ENCODE peak calls at places on chromosomes 1 and 21, in seven cellular contexts. One of them, this sample, is unnamed. For H3K4me1 and H3K9me3, the result is how much of the 10 kb centered on the place peaks cover.

GRCh38 chr1:6466023-6466422 is at the start of gene TNFRSF25:
- DNase-seq in thoracic aorta: no peak
- DNase-seq in tibial artery: no peak
- DNase-seq in right lobe of liver: peak
- DNase-seq in MM.1S: no peak
- DNase-seq in endodermal cell: peak
- DNase-seq in ovary: no peak
- DNase-seq in this sample: no peak

GRCh38 chr1:5597991-5598823 is 394.0 kb downstream of the NPHP4 start:
- DNase-seq in ovary: no peak
- DNase-seq in right lobe of liver: no peak
- DNase-seq in thoracic aorta: no peak
- DNase-seq in endodermal cell: peak
- DNase-seq in tibial artery: no peak
- DNase-seq in MM.1S: no peak
- DNase-seq in this sample: no peak

GRCh38 chr1:60277269-60277668 is 203.7 kb upstream of the C1orf87 start:
- DNase-seq in MM.1S: no peak
- DNase-seq in tibial artery: no peak
- DNase-seq in ovary: no peak
- DNase-seq in right lobe of liver: no peak
- DNase-seq in thoracic aorta: no peak
- DNase-seq in endodermal cell: no peak
- DNase-seq in this sample: no peak

GRCh38 chr1:58754683-58755467 is 29.0 kb downstream of the JUN start:
- DNase-seq in thoracic aorta: no peak
- DNase-seq in endodermal cell: no peak
- DNase-seq in tibial artery: no peak
- DNase-seq in right lobe of liver: no peak
- DNase-seq in ovary: no peak
- DNase-seq in MM.1S: no peak
- DNase-seq in this sample: no peak

GRCh38 chr1:54310439-54311328 is 95.5 kb downstream of the SSBP3 start:
- DNase-seq in MM.1S: no peak
- DNase-seq in tibial artery: no peak
- DNase-seq in thoracic aorta: no peak
- DNase-seq in right lobe of liver: no peak
- DNase-seq in ovary: no peak
- DNase-seq in endodermal cell: peak
- DNase-seq in this sample: no peak

GRCh38 chr1:202806845-202807366 is 1.3 kb downstream of the KDM5B start:
- DNase-seq in ovary: peak
- DNase-seq in MM.1S: no peak
- DNase-seq in tibial artery: no peak
- DNase-seq in thoracic aorta: no peak
- DNase-seq in right lobe of liver: peak
- DNase-seq in endodermal cell: peak
- DNase-seq in this sample: peak

GRCh38 chr1:207873055-207873890 is 37.7 kb downstream of the CD34 start:
- DNase-seq in ovary: no peak
- DNase-seq in MM.1S: peak
- DNase-seq in endodermal cell: peak
- DNase-seq in tibial artery: no peak
- DNase-seq in right lobe of liver: no peak
- DNase-seq in thoracic aorta: no peak
- DNase-seq in this sample: no peak

GRCh38 chr1:199701731-199702130 is 325.8 kb upstream of the NR5A2 start:
- DNase-seq in tibial artery: no peak
- DNase-seq in thoracic aorta: no peak
- DNase-seq in right lobe of liver: no peak
- DNase-seq in ovary: no peak
- DNase-seq in endodermal cell: no peak
- DNase-seq in MM.1S: no peak
- DNase-seq in this sample: no peak

GRCh38 chr1:206470692-206471414 is 577 bp downstream of the IKBKE start:
- DNase-seq in endodermal cell: peak
- DNase-seq in thoracic aorta: no peak
- DNase-seq in right lobe of liver: no peak
- DNase-seq in MM.1S: peak
- DNase-seq in ovary: no peak
- DNase-seq in tibial artery: no peak
- DNase-seq in this sample: no peak

GRCh38 chr1:192123212-192123611 is 35.0 kb upstream of the RGS18 start:
- DNase-seq in thoracic aorta: no peak
- DNase-seq in tibial artery: no peak
- DNase-seq in endodermal cell: no peak
- DNase-seq in right lobe of liver: no peak
- DNase-seq in ovary: no peak
- DNase-seq in MM.1S: no peak
- DNase-seq in this sample: no peak

GRCh38 chr1:186082235-186082937 is 292.7 kb downstream of the TPR start:
- DNase-seq in endodermal cell: no peak
- DNase-seq in MM.1S: no peak
- DNase-seq in ovary: peak
- DNase-seq in thoracic aorta: peak
- DNase-seq in tibial artery: peak
- DNase-seq in right lobe of liver: peak
- DNase-seq in this sample: peak

GRCh38 chr21:45763074-45763473 is 119.5 kb downstream of the PCBP3 start:
- DNase-seq in ovary: no peak
- DNase-seq in right lobe of liver: no peak
- DNase-seq in MM.1S: no peak
- DNase-seq in tibial artery: no peak
- DNase-seq in endodermal cell: no peak
- DNase-seq in thoracic aorta: no peak
- DNase-seq in this sample: peak

GRCh38 chr1:151513626-151514101 is 2.5 kb downstream of the CGN start:
- DNase-seq in thoracic aorta: no peak
- DNase-seq in right lobe of liver: peak
- DNase-seq in endodermal cell: peak
- DNase-seq in MM.1S: no peak
- DNase-seq in ovary: no peak
- DNase-seq in tibial artery: no peak
- DNase-seq in this sample: no peak

GRCh38 chr1:115717541-115717940 is 51.0 kb downstream of the CASQ2 start:
- DNase-seq in ovary: peak
- DNase-seq in endodermal cell: peak
- DNase-seq in tibial artery: no peak
- DNase-seq in MM.1S: peak
- DNase-seq in right lobe of liver: no peak
- DNase-seq in thoracic aorta: no peak
- DNase-seq in this sample: peak

GRCh38 chr1:183571678-183572268 is 18.5 kb downstream of the NCF2 start:
- DNase-seq in right lobe of liver: no peak
- DNase-seq in ovary: no peak
- DNase-seq in MM.1S: no peak
- DNase-seq in endodermal cell: no peak
- DNase-seq in tibial artery: no peak
- DNase-seq in thoracic aorta: no peak
- DNase-seq in this sample: no peak

GRCh38 chr1:223837206-223837605 is 8.5 kb downstream of the TP53BP2 start:
- DNase-seq in thoracic aorta: no peak
- DNase-seq in ovary: no peak
- DNase-seq in right lobe of liver: no peak
- DNase-seq in tibial artery: no peak
- DNase-seq in MM.1S: peak
- DNase-seq in endodermal cell: no peak
- DNase-seq in this sample: no peak
- H3K4me1 ChIP-seq in thoracic aorta: half or more
- H3K4me1 ChIP-seq in ovary: under half
- H3K4me1 ChIP-seq in right lobe of liver: under half
- H3K4me1 ChIP-seq in tibial artery: under half
- H3K4me1 ChIP-seq in MM.1S: under half
- H3K4me1 ChIP-seq in endodermal cell: under half
- H3K4me1 ChIP-seq in this sample: under half

GRCh38 chr1:158084747-158085146 is 91.3 kb downstream of the KIRREL1 start:
- DNase-seq in MM.1S: no peak
- DNase-seq in right lobe of liver: no peak
- DNase-seq in ovary: no peak
- DNase-seq in endodermal cell: no peak
- DNase-seq in thoracic aorta: no peak
- DNase-seq in tibial artery: no peak
- DNase-seq in this sample: no peak
- TF ChIP-seq CTCF in MM.1S: no peak
- TF ChIP-seq CTCF in right lobe of liver: no peak
- TF ChIP-seq CTCF in ovary: no peak
- TF ChIP-seq CTCF in endodermal cell: no peak
- TF ChIP-seq CTCF in thoracic aorta: no peak
- TF ChIP-seq CTCF in tibial artery: no peak
- TF ChIP-seq CTCF in this sample: no peak

DNA sequence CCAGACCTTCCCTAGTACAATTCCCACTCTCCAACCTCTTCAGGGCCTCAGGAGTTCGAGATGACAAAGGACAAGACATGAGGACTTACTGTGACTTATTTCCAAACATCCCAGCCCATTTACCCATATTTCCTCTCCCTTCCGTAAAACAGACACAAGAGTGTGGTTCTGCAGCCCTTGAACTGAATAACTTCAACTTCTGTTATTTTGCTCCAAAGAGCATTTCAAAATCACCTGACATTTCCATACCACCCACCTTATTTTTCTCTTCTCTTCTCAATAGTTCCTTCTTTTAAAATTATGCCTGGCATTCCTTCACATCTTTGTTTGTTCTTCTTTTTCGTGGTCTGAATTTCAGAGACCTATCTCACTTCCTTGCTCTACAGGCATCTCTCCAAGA is 8.7 kb upstream of the OR10K2 start:
- DNase-seq in right lobe of liver: no peak
- DNase-seq in ovary: no peak
- DNase-seq in tibial artery: no peak
- DNase-seq in endodermal cell: no peak
- DNase-seq in MM.1S: no peak
- DNase-seq in thoracic aorta: no peak
- DNase-seq in this sample: no peak
- H3K9me3 ChIP-seq in right lobe of liver: under half
- H3K9me3 ChIP-seq in ovary: under half
- H3K9me3 ChIP-seq in tibial artery: under half
- H3K9me3 ChIP-seq in endodermal cell: under half
- H3K9me3 ChIP-seq in MM.1S: under half
- H3K9me3 ChIP-seq in thoracic aorta: under half
- H3K9me3 ChIP-seq in this sample: under half

GRCh38 chr1:226813671-226814591 is 56.5 kb upstream of the PSEN2 start:
- DNase-seq in endodermal cell: no peak
- DNase-seq in tibial artery: no peak
- DNase-seq in right lobe of liver: no peak
- DNase-seq in ovary: no peak
- DNase-seq in MM.1S: no peak
- DNase-seq in thoracic aorta: no peak
- DNase-seq in this sample: no peak

GRCh38 chr1:226809785-226810571 is 60.4 kb upstream of the PSEN2 start:
- DNase-seq in endodermal cell: no peak
- DNase-seq in thoracic aorta: no peak
- DNase-seq in right lobe of liver: no peak
- DNase-seq in ovary: no peak
- DNase-seq in MM.1S: no peak
- DNase-seq in tibial artery: no peak
- DNase-seq in this sample: no peak

GRCh38 chr1:226816585-226816984 is 53.8 kb upstream of the PSEN2 start:
- DNase-seq in MM.1S: no peak
- DNase-seq in ovary: no peak
- DNase-seq in right lobe of liver: no peak
- DNase-seq in thoracic aorta: no peak
- DNase-seq in endodermal cell: no peak
- DNase-seq in tibial artery: no peak
- DNase-seq in this sample: no peak

GRCh38 chr1:226810681-226811080 is 59.7 kb upstream of the PSEN2 start:
- DNase-seq in right lobe of liver: no peak
- DNase-seq in MM.1S: no peak
- DNase-seq in tibial artery: no peak
- DNase-seq in thoracic aorta: no peak
- DNase-seq in endodermal cell: no peak
- DNase-seq in ovary: no peak
- DNase-seq in this sample: no peak

GRCh38 chr1:226814751-226815496 is 55.5 kb upstream of the PSEN2 start:
- DNase-seq in MM.1S: no peak
- DNase-seq in tibial artery: no peak
- DNase-seq in thoracic aorta: peak
- DNase-seq in right lobe of liver: no peak
- DNase-seq in ovary: peak
- DNase-seq in endodermal cell: no peak
- DNase-seq in this sample: peak
- H3K4me1 ChIP-seq in MM.1S: under half
- H3K4me1 ChIP-seq in tibial artery: under half
- H3K4me1 ChIP-seq in thoracic aorta: under half
- H3K4me1 ChIP-seq in right lobe of liver: under half
- H3K4me1 ChIP-seq in ovary: under half
- H3K4me1 ChIP-seq in endodermal cell: under half
- H3K4me1 ChIP-seq in this sample: under half

GRCh38 chr21:31557956-31558838 is 101.3 kb upstream of the SOD1 start:
- DNase-seq in tibial artery: no peak
- DNase-seq in endodermal cell: peak
- DNase-seq in right lobe of liver: no peak
- DNase-seq in MM.1S: peak
- DNase-seq in thoracic aorta: no peak
- DNase-seq in ovary: no peak
- DNase-seq in this sample: peak
- TF ChIP-seq CTCF in tibial artery: no peak
- TF ChIP-seq CTCF in endodermal cell: no peak
- TF ChIP-seq CTCF in right lobe of liver: no peak
- TF ChIP-seq CTCF in MM.1S: no peak
- TF ChIP-seq CTCF in thoracic aorta: no peak
- TF ChIP-seq CTCF in ovary: no peak
- TF ChIP-seq CTCF in this sample: no peak

GRCh38 chr1:227718932-227719331 is 16.2 kb downstream of the JMJD4 start:
- DNase-seq in ovary: no peak
- DNase-seq in right lobe of liver: no peak
- DNase-seq in thoracic aorta: no peak
- DNase-seq in endodermal cell: no peak
- DNase-seq in tibial artery: no peak
- DNase-seq in MM.1S: no peak
- DNase-seq in this sample: no peak
- H3K9me3 ChIP-seq in ovary: under half
- H3K9me3 ChIP-seq in right lobe of liver: under half
- H3K9me3 ChIP-seq in thoracic aorta: under half
- H3K9me3 ChIP-seq in endodermal cell: under half
- H3K9me3 ChIP-seq in tibial artery: half or more
- H3K9me3 ChIP-seq in MM.1S: under half
- H3K9me3 ChIP-seq in this sample: under half

GRCh38 chr1:91579658-91580228 is 79.1 kb downstream of the CDC7 start:
- DNase-seq in thoracic aorta: no peak
- DNase-seq in right lobe of liver: no peak
- DNase-seq in tibial artery: no peak
- DNase-seq in endodermal cell: no peak
- DNase-seq in ovary: no peak
- DNase-seq in MM.1S: no peak
- DNase-seq in this sample: no peak
- H3K4me1 ChIP-seq in thoracic aorta: under half
- H3K4me1 ChIP-seq in right lobe of liver: under half
- H3K4me1 ChIP-seq in tibial artery: under half
- H3K4me1 ChIP-seq in endodermal cell: under half
- H3K4me1 ChIP-seq in ovary: under half
- H3K4me1 ChIP-seq in MM.1S: under half
- H3K4me1 ChIP-seq in this sample: under half

This sample was measured in testis.